ENCODE peak calls at places on chromosome 15, in five cellular contexts. K is psoas muscle, O is aorta, T is breast epithelium, I is heart right ventricle. R is an unnamed sample.

GRCh38 chr15:80856400-80856799 is 77.2 kb downstream of the CEMIP start:
- DNase-seq in K (no peak), O (no peak), T (no peak), I (no peak), R (no peak)

GRCh38 chr15:25170113-25170731 is 215.4 kb downstream of the SNRPN start:
- DNase-seq in K (peak; percentile 41), O (peak; percentile 63), T (peak; percentile 44), I (no peak), R (no peak)

GRCh38 chr15:78983146-78983918 is 38.5 kb upstream of the CTSH start:
- DNase-seq in K (no peak), O (no peak), T (no peak), I (no peak), R (no peak)

GRCh38 chr15:68401496-68402431 is 30.2 kb downstream of the ITGA11 start:
- DNase-seq in K (no peak), O (no peak), T (no peak), I (no peak), R (no peak)

GRCh38 chr15:93829115-93829849 is 402.1 kb upstream of the MCTP2 start:
- DNase-seq in K (no peak), O (no peak), T (no peak), I (peak; percentile 20), R (peak; percentile 41)

GRCh38 chr15:101558217-101558941 is 68.9 kb upstream of the PCSK6 start:
- DNase-seq in K (no peak), O (no peak), T (no peak), I (no peak), R (no peak)

GRCh38 chr15:68018797-68019196 is 35.3 kb upstream of the PIAS1 start:
- DNase-seq in K (no peak), O (no peak), T (no peak), I (no peak), R (no peak)

GRCh38 chr15:49675051-49675450 is 54.2 kb downstream of the DTWD1 start:
- DNase-seq in K (no peak), O (no peak), T (no peak), I (no peak), R (no peak)

GRCh38 chr15:55917881-55918296 is 75.5 kb downstream of the NEDD4 start:
- DNase-seq in K (no peak), O (no peak), T (no peak), I (peak; percentile 13), R (peak; percentile 25)

GRCh38 chr15:69131362-69132215 is 28.8 kb upstream of the GLCE start:
- DNase-seq in K (no peak), O (no peak), T (no peak), I (no peak), R (no peak)

GRCh38 chr15:63572749-63573464 is 24.3 kb upstream of the FBXL22 start:
- DNase-seq in K (no peak), O (no peak), T (no peak), I (no peak), R (no peak)

GRCh38 chr15:80567721-80568157 is 127.4 kb upstream of the ABHD17C start:
- DNase-seq in K (no peak), O (no peak), T (no peak), I (peak; percentile 64), R (no peak)

GRCh38 chr15:76160426-76161152 is 100.8 kb downstream of the TMEM266 start:
- DNase-seq in K (peak; percentile 53), O (no peak), T (no peak), I (peak; percentile 30), R (no peak)

GRCh38 chr15:25790003-25790660 is 73.0 kb downstream of the ATP10A start:
- DNase-seq in K (no peak), O (peak; percentile 80), T (no peak), I (peak; percentile 54), R (peak; percentile 80)

GRCh38 chr15:90905306-90906180 is 2.4 kb downstream of the MAN2A2 start:
- DNase-seq in K (peak; percentile 55), O (no peak), T (no peak), I (no peak), R (no peak)

GRCh38 chr15:31157644-31158069 is 56.1 kb upstream of the TRPM1 start:
- DNase-seq in K (no peak), O (no peak), T (no peak), I (no peak), R (no peak)

GRCh38 chr15:31156808-31157207 is 55.3 kb upstream of the TRPM1 start:
- DNase-seq in K (no peak), O (no peak), T (no peak), I (no peak), R (no peak)

GRCh38 chr15:31153531-31153930 is 52.0 kb upstream of the TRPM1 start:
- DNase-seq in K (no peak), O (no peak), T (no peak), I (no peak), R (no peak)

GRCh38 chr15:31156226-31156625 is 54.7 kb upstream of the TRPM1 start:
- DNase-seq in K (no peak), O (no peak), T (no peak), I (no peak), R (no peak)

GRCh38 chr15:31155136-31155535 is 53.6 kb upstream of the TRPM1 start:
- DNase-seq in K (no peak), O (no peak), T (no peak), I (no peak), R (no peak)
- H3K27ac ChIP-seq in K (no peak overlapping the region), O (no peak overlapping the region), T (no peak overlapping the region), I (no peak overlapping the region), R (no peak overlapping the region)

DNA sequence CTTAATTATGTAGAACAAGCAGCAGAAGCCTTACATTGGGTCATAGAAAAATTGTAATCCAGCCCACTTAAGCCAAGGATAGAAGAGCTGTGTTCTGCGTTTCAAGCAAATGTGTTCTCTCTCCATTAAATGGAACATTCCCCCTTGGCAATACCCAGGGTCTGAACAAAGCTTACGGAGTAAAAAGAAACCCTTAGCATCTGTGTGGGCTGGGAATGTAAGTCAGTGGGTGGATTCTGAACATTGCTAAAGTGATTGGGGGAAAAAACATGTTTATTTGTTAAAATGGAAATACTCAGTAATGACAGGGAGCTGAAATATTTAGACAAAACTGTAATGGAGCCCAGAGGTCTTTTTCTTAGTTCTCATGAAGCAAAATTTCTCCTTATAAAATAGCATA is 147.4 kb downstream of the DUT start:
- DNase-seq in K (no peak), O (no peak), T (no peak), I (no peak), R (no peak)
- H3K36me3 ChIP-seq in K (no peaks in the 10 kb centered on the region), O (peaks cover 3% of the 10 kb centered on the region), T (no peaks in the 10 kb centered on the region), I (no peaks in the 10 kb centered on the region), R (peaks cover 10% of the 10 kb centered on the region)

GRCh38 chr15:40436116-40436891 is 4.4 kb upstream of the BAHD1 start:
- DNase-seq in K (peak; percentile 53), O (no peak), T (no peak), I (no peak), R (no peak)

GRCh38 chr15:40437754-40438687 is 2.7 kb upstream of the BAHD1 start:
- DNase-seq in K (peak; percentile 26), O (no peak), T (no peak), I (no peak), R (no peak)

GRCh38 chr15:40435331-40436089 is 5.2 kb upstream of the BAHD1 start:
- DNase-seq in K (peak; percentile 37), O (no peak), T (no peak), I (no peak), R (no peak)

GRCh38 chr15:40438712-40439111 is 2.0 kb upstream of the BAHD1 start:
- DNase-seq in K (peak; percentile 46), O (no peak), T (no peak), I (no peak), R (no peak)

GRCh38 chr15:40436892-40437753 is 3.6 kb upstream of the BAHD1 start:
- DNase-seq in K (peak; percentile 35), O (no peak), T (no peak), I (no peak), R (no peak)
- H3K27me3 ChIP-seq in K (no peaks in the 10 kb centered on the region), O (no peaks in the 10 kb centered on the region), T (no peaks in the 10 kb centered on the region), I (peaks cover 32% of the 10 kb centered on the region), R (peaks cover 47% of the 10 kb centered on the region)

GRCh38 chr15:54884312-54884711 is 312.4 kb downstream of the RSL24D1 start:
- DNase-seq in K (no peak), O (no peak), T (no peak), I (no peak), R (no peak)
- H3K27ac ChIP-seq in K (no peak overlapping the region), O (no peak overlapping the region), T (no peak overlapping the region), I (no peak overlapping the region), R (no peak overlapping the region)

GRCh38 chr15:66484539-66485112 is 12.9 kb downstream of the SNAPC5 start:
- DNase-seq in K (no peak), O (no peak), T (no peak), I (no peak), R (no peak)
- H3K36me3 ChIP-seq in K (peaks cover 64% of the 10 kb centered on the region), O (peaks cover 8% of the 10 kb centered on the region), T (no peaks in the 10 kb centered on the region), I (no peaks in the 10 kb centered on the region), R (peaks cover 56% of the 10 kb centered on the region)

R was measured in tibial artery.